ENCODE peak calls at places on chromosomes 12 and 14, in seven cellular contexts. D is GM06990; O is NCI-H2171; Q is CD8-positive, alpha-beta memory T cell; N is heart left ventricle; I is activated CD4-positive, alpha-beta T cell treated with anti-CD3 and anti-CD28 coated beads, Interleukin-2, amount 50 U/mL, for 24 hours; P is neural crest cell. E is an unnamed sample.

GRCh38 chr12:107670999-107671643 is 14.5 kb upstream of the PWP1 start:
- DNase-seq in D (peak; percentile 34), O (no peak), Q (no peak), N (no peak), I (no peak), P (peak; percentile 19), E (no peak)

GRCh38 chr12:71503579-71504470 is 64.2 kb downstream of the LGR5 start:
- DNase-seq in D (no peak), O (peak; percentile 74), Q (no peak), N (no peak), I (no peak), P (no peak), E (peak; percentile 39)

GRCh38 chr12:115451785-115452736 is 768.1 kb upstream of the TBX3 start:
- DNase-seq in D (peak; percentile 39), O (peak; percentile 38), Q (no peak), N (peak; percentile 70), I (no peak), P (peak; percentile 34), E (peak; percentile 60)

GRCh38 chr12:65881965-65882413 is 57.7 kb downstream of the HMGA2 start:
- DNase-seq in D (no peak), O (no peak), Q (no peak), N (peak; percentile 73), I (no peak), P (no peak), E (no peak)

GRCh38 chr14:83744901-83745300 is 1785.0 kb upstream of the FLRT2 start:
- DNase-seq in D (no peak), O (no peak), Q (no peak), N (no peak), I (no peak), P (no peak), E (no peak)

GRCh38 chr12:72612171-72612570 is 340.0 kb downstream of the TRHDE start:
- DNase-seq in D (no peak), O (no peak), Q (no peak), N (no peak), I (no peak), P (no peak), E (no peak)

GRCh38 chr12:103962493-103962892 is 3.2 kb upstream of the TDG start:
- DNase-seq in D (no peak), O (no peak), Q (no peak), N (no peak), I (no peak), P (no peak), E (no peak)

GRCh38 chr12:49330631-49331359 is 6.2 kb downstream of the C1QL4 start:
- DNase-seq in D (no peak), O (no peak), Q (no peak), N (no peak), I (no peak), P (no peak), E (no peak)

GRCh38 chr14:35337557-35338255 is 45.5 kb downstream of the PSMA6 start:
- DNase-seq in D (no peak), O (no peak), Q (no peak), N (no peak), I (no peak), P (no peak), E (no peak)

GRCh38 chr12:107635139-107635538 is 50.5 kb upstream of the PWP1 start:
- DNase-seq in D (no peak), O (no peak), Q (no peak), N (no peak), I (no peak), P (no peak), E (no peak)

GRCh38 chr12:114789821-114790220 is 105.8 kb upstream of the TBX3 start:
- DNase-seq in D (no peak), O (no peak), Q (no peak), N (no peak), I (no peak), P (no peak), E (no peak)

GRCh38 chr14:99699861-99700260 is 15.8 kb downstream of the CYP46A1 start:
- DNase-seq in D (no peak), O (no peak), Q (peak; percentile 18), N (no peak), I (no peak), P (no peak), E (no peak)

GRCh38 chr12:38905480-38906351 is at the start of gene CPNE8:
- DNase-seq in D (peak; percentile 85), O (no peak), Q (peak; percentile 64), N (peak; percentile 86), I (peak; percentile 18), P (peak; percentile 50), E (peak; percentile 52)

GRCh38 chr12:108523365-108523764 is 8.3 kb downstream of the FICD start:
- DNase-seq in D (no peak), O (no peak), Q (no peak), N (no peak), I (no peak), P (no peak), E (no peak)

GRCh38 chr14:101521306-101521935 is 39.9 kb upstream of the DIO3 start:
- DNase-seq in D (no peak), O (no peak), Q (no peak), N (no peak), I (no peak), P (no peak), E (no peak)

GRCh38 chr14:92644166-92644565 is 104.3 kb downstream of the LGMN start:
- DNase-seq in D (no peak), O (no peak), Q (no peak), N (no peak), I (no peak), P (no peak), E (no peak)